ENCODE peak calls at places on chromosomes 16 and 17, in eight cellular contexts. P is cardiac fibroblast, G is HCT116, L is neuronal stem cell, F is breast epithelium, U is transverse colon, A is GM06990, N is adipocyte. O is an unnamed sample.

GRCh38 chr17:7195971-7196370 is 16.8 kb upstream of the ASGR1 start:
- DNase-seq in G (no peak), F (no peak), U (no peak), N (no peak), L (no peak), P (no peak), A (no peak), O (no peak)

GRCh38 chr16:56984639-56985038 is 4.7 kb upstream of the NLRC5 start:
- DNase-seq in N (no peak), L (no peak), G (peak), P (no peak), F (no peak), U (no peak), A (no peak), O (no peak)

GRCh38 chr16:80940069-80940856 is 66.4 kb downstream of the CMC2 start:
- DNase-seq in F (no peak), U (no peak), N (no peak), A (no peak), G (no peak), L (no peak), P (no peak), O (no peak)

GRCh38 chr17:58270476-58271290 is 10.1 kb downstream of the MPO start:
- DNase-seq in G (peak), A (no peak), U (no peak), F (no peak), N (no peak), L (no peak), P (no peak), O (peak)

GRCh38 chr17:35709874-35710273 is 21.6 kb upstream of the RASL10B start:
- DNase-seq in F (no peak), U (no peak), G (peak), L (no peak), P (peak), N (peak), A (no peak), O (no peak)

GRCh38 chr16:25219070-25219737 is 2.5 kb downstream of the AQP8 start:
- DNase-seq in N (no peak), L (no peak), G (no peak), U (no peak), A (no peak), F (no peak), P (no peak), O (no peak)

GRCh38 chr17:80980397-80981061 is 11.1 kb upstream of the CHMP6 start:
- DNase-seq in G (no peak), N (no peak), A (no peak), U (no peak), L (no peak), F (no peak), P (no peak), O (no peak)

GRCh38 chr17:18257747-18258355 is 687 bp downstream of the FLII start:
- DNase-seq in G (no peak), F (peak), A (peak), U (peak), N (peak), L (no peak), P (peak), O (peak)

GRCh38 chr17:7712111-7712771 is 5.3 kb upstream of the DNAH2 start:
- DNase-seq in G (no peak), L (peak), U (no peak), P (no peak), A (no peak), F (no peak), N (no peak), O (no peak)

GRCh38 chr17:52995127-52995526 is 827.6 kb upstream of the KIF2B start:
- DNase-seq in G (no peak), A (no peak), N (no peak), P (no peak), U (no peak), L (no peak), F (no peak), O (no peak)

GRCh38 chr16:63361032-63361624 is 1324.9 kb upstream of the CDH8 start:
- DNase-seq in L (peak), U (no peak), A (no peak), G (peak), F (no peak), N (peak), P (peak), O (no peak)

GRCh38 chr16:58032710-58033293 is 7.2 kb downstream of the MMP15 start:
- DNase-seq in G (no peak), F (no peak), N (no peak), A (no peak), P (peak), L (no peak), U (no peak), O (peak)

GRCh38 chr17:48770954-48771353 is 42.4 kb upstream of the HOXB13 start:
- DNase-seq in G (no peak), P (no peak), L (no peak), N (no peak), A (no peak), F (no peak), U (no peak), O (peak)

GRCh38 chr17:76727745-76728456 is 1.3 kb downstream of the METTL23 start:
- DNase-seq in U (peak), L (no peak), F (no peak), P (peak), G (no peak), A (peak), N (peak), O (no peak)

GRCh38 chr17:27585153-27585681 is 45.8 kb upstream of the LGALS9 start:
- DNase-seq in G (no peak), U (no peak), P (no peak), N (no peak), L (no peak), F (no peak), A (no peak), O (no peak)

GRCh38 chr16:81551141-81551808 is 106.7 kb downstream of the CMIP start:
- DNase-seq in U (no peak), N (peak), F (no peak), A (no peak), L (no peak), P (peak), G (no peak), O (peak)

GRCh38 chr16:89099905-89100304 is 6.3 kb downstream of the ACSF3 start:
- DNase-seq in L (no peak), P (peak), U (peak), G (no peak), F (no peak), N (peak), A (no peak), O (no peak)

GRCh38 chr17:59825533-59826316 is 67.0 kb downstream of the TUBD1 start:
- DNase-seq in F (no peak), L (no peak), N (peak), U (no peak), P (peak), G (no peak), A (no peak), O (no peak)

GRCh38 chr16:85419503-85420408 is 193.4 kb upstream of the GSE1 start:
- DNase-seq in G (no peak), P (no peak), N (no peak), U (no peak), A (no peak), L (no peak), F (no peak), O (no peak)

GRCh38 chr16:84826558-84826941 is 6.8 kb downstream of the CRISPLD2 start:
- DNase-seq in F (no peak), N (peak), U (peak), A (no peak), G (no peak), P (peak), L (no peak), O (no peak)

GRCh38 chr17:65609749-65610148 is 48.3 kb upstream of the AXIN2 start:
- DNase-seq in G (no peak), L (no peak), A (no peak), F (no peak), P (peak), N (peak), U (peak), O (no peak)

GRCh38 chr17:348692-349425 is 3.7 kb downstream of the RPH3AL start:
- DNase-seq in G (no peak), U (peak), L (no peak), F (no peak), P (no peak), A (no peak), N (no peak), O (peak)

DNA sequence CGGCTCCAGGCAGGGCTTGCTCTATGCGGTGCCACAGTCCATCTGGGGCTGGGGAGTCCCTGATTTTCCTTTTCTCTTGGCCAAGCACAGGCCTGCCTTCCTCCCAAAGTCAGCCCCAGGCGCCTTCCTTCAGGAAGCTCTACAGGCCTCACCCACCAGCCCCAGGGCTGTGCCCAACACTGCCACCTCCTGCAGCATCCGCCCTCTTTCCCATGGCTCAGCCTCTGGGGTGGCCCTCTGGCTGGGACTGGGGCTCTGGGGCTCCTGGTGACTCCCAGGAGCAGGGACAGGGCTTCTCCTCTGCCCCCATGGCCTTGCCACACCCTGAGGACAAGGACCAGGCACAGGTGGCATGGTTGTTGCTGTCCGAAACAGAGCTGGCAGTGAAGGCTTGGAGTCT is 817 bp downstream of the ITGB4 start:
- DNase-seq in N (no peak), F (no peak), G (no peak), P (no peak), L (no peak), U (peak), A (no peak), O (no peak)
- H3K4me3 ChIP-seq in N (no peak), F (peak), G (peak), P (no peak), L (no peak), U (peak), A (no peak), O (peak)

DNA sequence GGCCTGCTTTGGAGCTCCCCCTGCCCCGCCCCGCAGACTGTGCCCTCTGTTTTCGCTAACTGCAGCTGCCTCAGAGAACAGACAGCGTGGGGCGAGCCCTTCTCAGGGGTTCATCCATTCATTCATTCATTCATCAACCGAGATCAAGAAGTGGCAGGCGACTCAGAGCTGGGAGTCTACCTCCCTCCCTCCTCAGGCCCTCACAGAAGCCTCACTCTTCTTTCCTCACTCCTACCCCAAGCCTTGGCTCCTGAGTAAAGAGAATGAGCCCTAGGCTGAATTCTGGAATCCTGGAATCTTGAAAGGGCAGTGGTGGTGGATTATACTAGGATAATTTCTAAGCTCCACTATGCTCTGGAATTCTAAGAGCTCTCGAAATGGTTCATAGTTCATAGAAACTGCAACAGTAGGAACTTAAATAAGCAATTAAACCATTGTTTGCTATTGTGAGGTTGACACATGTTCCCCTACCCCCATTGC is 2.3 kb upstream of the DLX3 start:
- DNase-seq in G (no peak), N (no peak), L (no peak), F (no peak), U (no peak), P (no peak), A (no peak), O (no peak)
- H3K4me3 ChIP-seq in G (peak), N (no peak), L (no peak), F (peak), U (no peak), P (peak), A (no peak), O (no peak)

GRCh38 chr17:42072323-42073187 is 22.2 kb upstream of the C17orf113 start:
- DNase-seq in P (no peak), A (no peak), U (no peak), N (peak), L (no peak), G (no peak), F (no peak), O (peak)
- H3K4me3 ChIP-seq in P (peak), A (peak), U (no peak), N (no peak), L (peak), G (no peak), F (peak), O (peak)

GRCh38 chr17:1376061-1376460 is 24.0 kb downstream of the YWHAE start:
- DNase-seq in A (no peak), U (no peak), P (no peak), F (no peak), N (no peak), L (no peak), G (no peak), O (no peak)
- H3K4me3 ChIP-seq in A (peak), U (no peak), P (no peak), F (no peak), N (no peak), L (no peak), G (no peak), O (no peak)

GRCh38 chr17:75036643-75037268 is 10.0 kb downstream of the ATP5PD start:
- DNase-seq in G (peak), U (peak), A (no peak), P (peak), F (peak), L (no peak), N (no peak), O (peak)
- H3K4me3 ChIP-seq in G (no peak), U (no peak), A (no peak), P (no peak), F (no peak), L (no peak), N (peak), O (no peak)

DNA sequence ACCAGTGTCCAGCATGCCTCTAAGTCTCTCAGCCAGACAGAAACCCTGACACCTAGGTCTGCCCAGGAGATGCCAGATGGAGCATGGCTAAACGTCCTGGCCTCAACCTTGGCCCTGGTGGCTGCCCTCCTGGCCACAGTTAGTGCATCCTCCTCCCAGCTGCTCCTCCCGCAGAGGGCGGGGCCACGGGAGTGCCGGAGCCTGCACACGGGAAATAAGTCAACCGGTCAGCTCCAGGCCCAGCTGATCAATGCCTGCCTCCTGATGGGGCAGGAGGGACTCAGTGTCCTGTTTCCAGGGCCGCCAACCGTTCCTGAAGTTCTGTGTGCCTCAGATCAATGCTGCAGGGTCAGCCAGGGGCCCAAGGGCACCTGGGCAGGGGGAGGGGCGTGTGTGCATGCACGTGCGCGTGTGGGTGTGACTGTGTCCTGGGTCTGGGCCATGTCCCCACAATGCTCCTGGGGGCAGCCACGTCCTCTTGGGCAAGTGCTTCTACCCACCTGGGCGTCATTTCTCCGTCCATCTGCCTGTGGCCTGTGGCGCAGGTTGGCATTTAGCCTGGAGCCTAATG is 4.6 kb upstream of the KCNJ12 start:
- DNase-seq in F (no peak), G (no peak), N (no peak), L (no peak), A (no peak), P (no peak), U (no peak), O (no peak)
- H3K4me3 ChIP-seq in F (no peak), G (no peak), N (no peak), L (no peak), A (no peak), P (no peak), U (no peak), O (no peak)

DNA sequence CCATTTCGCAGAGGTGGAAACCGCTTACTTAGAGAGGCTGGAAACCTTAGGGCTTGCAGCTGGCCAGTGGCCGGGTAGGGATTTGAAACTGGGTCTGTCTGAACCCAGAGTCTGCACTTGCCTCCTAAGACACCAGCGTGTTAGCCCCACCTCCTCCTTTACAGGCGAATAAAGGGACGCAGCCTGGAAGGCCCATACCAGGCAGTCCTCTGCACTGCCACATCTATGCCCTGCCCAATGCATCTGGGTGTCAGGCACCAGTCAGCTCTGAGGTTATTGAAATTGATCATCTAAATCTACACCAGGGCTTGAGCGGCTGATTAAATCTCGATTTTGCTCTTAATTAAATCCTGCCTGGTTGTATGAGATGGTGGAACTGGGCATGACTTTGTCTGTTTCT is 19.9 kb upstream of the NAGS start:
- DNase-seq in G (no peak), F (no peak), A (no peak), P (no peak), L (no peak), N (no peak), U (no peak), O (no peak)
- H3K4me3 ChIP-seq in G (no peak), F (peak), A (no peak), P (peak), L (peak), N (no peak), U (no peak), O (peak)

O was measured in upper lobe of right lung.